ENCODE peak calls at places on chromosome 13, in six cellular contexts. I is prostate gland, W is cardiac muscle cell, D is ovary, G is endodermal cell, S is spleen. J is an unnamed sample. For H3K9me3, the result is how much of the 10 kb centered on the place peaks cover.

GRCh38 chr13:37486171-37486661 is 112.4 kb downstream of the POSTN start:
- DNase-seq in S (no peak), D (no peak), I (no peak), W (no peak), G (no peak), J (no peak)

GRCh38 chr13:40656358-40656757 is 10.1 kb downstream of the FOXO1 start:
- DNase-seq in W (no peak), G (no peak), D (no peak), S (no peak), I (no peak), J (no peak)

GRCh38 chr13:76397413-76397812 is 488.8 kb downstream of the KCTD12 start:
- DNase-seq in D (no peak), W (no peak), S (no peak), I (no peak), G (no peak), J (no peak)

GRCh38 chr13:79779061-79779460 is 298.1 kb downstream of the NDFIP2 start:
- DNase-seq in G (no peak), D (no peak), I (no peak), S (no peak), W (no peak), J (no peak)

GRCh38 chr13:102688306-102688973 is 6.4 kb downstream of the METTL21C start:
- DNase-seq in I (no peak), W (no peak), G (peak), D (no peak), S (no peak), J (no peak)

GRCh38 chr13:26062853-26063444 is 11.1 kb upstream of the SHISA2 start:
- DNase-seq in D (no peak), S (no peak), I (peak), G (peak), W (peak), J (peak)

GRCh38 chr13:102726430-102726829 is 31.6 kb upstream of the METTL21C start:
- DNase-seq in W (no peak), I (no peak), S (no peak), D (no peak), G (no peak), J (no peak)

GRCh38 chr13:91620670-91621141 is 222.3 kb downstream of the GPC5 start:
- DNase-seq in I (no peak), S (no peak), W (no peak), G (no peak), D (no peak), J (no peak)

GRCh38 chr13:20363604-20364003 is 131.5 kb upstream of the GJB6 start:
- DNase-seq in W (no peak), S (no peak), G (no peak), I (no peak), D (no peak), J (no peak)

GRCh38 chr13:47639716-47640447 is 361.2 kb downstream of the SUCLA2 start:
- DNase-seq in S (no peak), D (no peak), I (no peak), G (no peak), W (no peak), J (no peak)

GRCh38 chr13:106527806-106528205 is 7.7 kb downstream of the EFNB2 start:
- DNase-seq in I (no peak), S (no peak), D (no peak), W (peak), G (no peak), J (no peak)

GRCh38 chr13:43433691-43434121 is 353.1 kb downstream of the ENOX1 start:
- DNase-seq in W (no peak), G (no peak), S (no peak), I (no peak), D (no peak), J (no peak)

GRCh38 chr13:53201454-53202225 is 173.0 kb downstream of the OLFM4 start:
- DNase-seq in I (no peak), S (peak), G (peak), W (peak), D (no peak), J (no peak)

GRCh38 chr13:110352735-110353134 is 45.7 kb downstream of the COL4A2 start:
- DNase-seq in W (no peak), S (no peak), I (no peak), G (peak), D (no peak), J (no peak)

GRCh38 chr13:79413521-79413920 is 7.5 kb upstream of the RBM26 start:
- DNase-seq in G (no peak), D (no peak), I (no peak), S (no peak), W (no peak), J (no peak)

GRCh38 chr13:32255744-32256120 is 59.4 kb downstream of the ZAR1L start:
- DNase-seq in W (no peak), I (no peak), G (no peak), D (no peak), S (no peak), J (no peak)

GRCh38 chr13:21759911-21760310 is 89.0 kb downstream of the FGF9 start:
- DNase-seq in W (no peak), S (no peak), G (no peak), D (no peak), I (no peak), J (no peak)

GRCh38 chr13:53126803-53127202 is 98.2 kb downstream of the OLFM4 start:
- DNase-seq in S (no peak), D (no peak), I (no peak), G (no peak), W (no peak), J (no peak)

GRCh38 chr13:46521921-46522691 is 30.9 kb upstream of the LRCH1 start:
- DNase-seq in G (no peak), I (no peak), D (no peak), S (no peak), W (no peak), J (no peak)

GRCh38 chr13:91381371-91381770 is 17.1 kb upstream of the GPC5 start:
- DNase-seq in I (no peak), D (no peak), G (no peak), S (no peak), W (peak), J (no peak)

GRCh38 chr13:41587490-41587889 is 130.1 kb downstream of the RGCC start:
- DNase-seq in S (no peak), G (peak), I (no peak), W (no peak), D (no peak), J (no peak)

GRCh38 chr13:19959141-19959830 is 759 bp downstream of the ZMYM2 start:
- DNase-seq in I (peak), S (peak), W (peak), D (peak), G (peak), J (peak)

GRCh38 chr13:87889241-87889640 is 218.1 kb downstream of the SLITRK5 start:
- DNase-seq in G (no peak), W (no peak), S (no peak), D (no peak), I (no peak), J (no peak)

GRCh38 chr13:36445278-36445677 is 13.0 kb downstream of the CCNA1 start:
- DNase-seq in W (no peak), I (no peak), D (no peak), S (no peak), G (no peak), J (no peak)

GRCh38 chr13:74705438-74705837 is 571.2 kb upstream of the KLF12 start:
- DNase-seq in I (no peak), D (no peak), G (no peak), W (no peak), S (no peak), J (no peak)

GRCh38 chr13:47539317-47539716 is 461.8 kb downstream of the SUCLA2 start:
- DNase-seq in W (no peak), G (no peak), I (no peak), D (no peak), S (no peak), J (no peak)

GRCh38 chr13:30293995-30294394 is 13.4 kb downstream of the KATNAL1 start:
- DNase-seq in W (peak), I (no peak), S (no peak), G (no peak), D (no peak), J (no peak)

GRCh38 chr13:25882732-25883357 is 169.0 kb downstream of the SHISA2 start:
- DNase-seq in I (no peak), G (peak), S (no peak), W (no peak), D (no peak), J (no peak)

GRCh38 chr13:108859202-108860012 is 230.0 kb downstream of the MYO16 start:
- DNase-seq in G (no peak), D (no peak), W (peak), S (no peak), I (no peak), J (no peak)

GRCh38 chr13:45257638-45258338 is 56.9 kb upstream of the KCTD4 start:
- DNase-seq in S (no peak), G (no peak), W (no peak), I (no peak), D (no peak), J (no peak)

GRCh38 chr13:39329182-39329639 is 273.8 kb downstream of the LHFPL6 start:
- DNase-seq in G (peak), W (no peak), I (no peak), S (no peak), D (no peak), J (no peak)

GRCh38 chr13:40517486-40518311 is 148.7 kb downstream of the FOXO1 start:
- DNase-seq in I (no peak), G (no peak), W (no peak), S (no peak), D (no peak), J (no peak)

GRCh38 chr13:63010072-63010658 is 1594.5 kb upstream of the PCDH20 start:
- DNase-seq in D (no peak), I (no peak), G (peak), S (no peak), W (no peak), J (no peak)
- H3K9me3 ChIP-seq in D (under half), I (under half), G (half or more), S (half or more), W (under half), J (under half)

DNA sequence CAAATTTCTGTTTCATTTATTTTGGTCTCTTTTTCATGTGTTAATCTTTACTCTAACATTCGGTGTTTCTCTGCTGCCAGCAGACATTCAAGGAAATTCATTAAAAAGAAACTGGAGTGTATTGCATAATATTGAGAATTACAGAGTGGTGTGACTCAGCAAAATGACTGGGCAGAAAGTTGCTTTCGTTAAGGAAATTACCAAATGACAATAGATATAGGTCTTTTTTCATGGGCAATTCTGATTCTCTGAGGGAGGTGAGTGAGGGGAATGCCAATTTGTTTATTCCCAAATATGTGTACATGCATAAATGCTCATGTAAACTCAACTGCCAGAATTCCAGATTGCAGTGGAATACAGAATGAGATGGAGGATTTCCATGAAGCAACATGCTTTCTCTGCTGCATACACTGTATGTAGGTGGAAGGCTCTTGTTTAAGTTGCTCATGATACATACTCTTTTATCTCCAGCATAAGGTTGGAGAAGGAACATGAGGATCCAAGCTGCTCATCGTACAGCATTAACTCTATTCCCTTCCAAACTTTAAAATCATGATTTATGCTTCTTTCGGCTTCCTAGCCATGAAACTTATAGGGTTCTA is 1730.1 kb downstream of the SLITRK5 start:
- DNase-seq in I (no peak), W (no peak), D (no peak), G (no peak), S (no peak), J (no peak)
- H3K4me3 ChIP-seq in I (no peak), W (no peak), D (no peak), G (no peak), S (no peak), J (no peak)

DNA sequence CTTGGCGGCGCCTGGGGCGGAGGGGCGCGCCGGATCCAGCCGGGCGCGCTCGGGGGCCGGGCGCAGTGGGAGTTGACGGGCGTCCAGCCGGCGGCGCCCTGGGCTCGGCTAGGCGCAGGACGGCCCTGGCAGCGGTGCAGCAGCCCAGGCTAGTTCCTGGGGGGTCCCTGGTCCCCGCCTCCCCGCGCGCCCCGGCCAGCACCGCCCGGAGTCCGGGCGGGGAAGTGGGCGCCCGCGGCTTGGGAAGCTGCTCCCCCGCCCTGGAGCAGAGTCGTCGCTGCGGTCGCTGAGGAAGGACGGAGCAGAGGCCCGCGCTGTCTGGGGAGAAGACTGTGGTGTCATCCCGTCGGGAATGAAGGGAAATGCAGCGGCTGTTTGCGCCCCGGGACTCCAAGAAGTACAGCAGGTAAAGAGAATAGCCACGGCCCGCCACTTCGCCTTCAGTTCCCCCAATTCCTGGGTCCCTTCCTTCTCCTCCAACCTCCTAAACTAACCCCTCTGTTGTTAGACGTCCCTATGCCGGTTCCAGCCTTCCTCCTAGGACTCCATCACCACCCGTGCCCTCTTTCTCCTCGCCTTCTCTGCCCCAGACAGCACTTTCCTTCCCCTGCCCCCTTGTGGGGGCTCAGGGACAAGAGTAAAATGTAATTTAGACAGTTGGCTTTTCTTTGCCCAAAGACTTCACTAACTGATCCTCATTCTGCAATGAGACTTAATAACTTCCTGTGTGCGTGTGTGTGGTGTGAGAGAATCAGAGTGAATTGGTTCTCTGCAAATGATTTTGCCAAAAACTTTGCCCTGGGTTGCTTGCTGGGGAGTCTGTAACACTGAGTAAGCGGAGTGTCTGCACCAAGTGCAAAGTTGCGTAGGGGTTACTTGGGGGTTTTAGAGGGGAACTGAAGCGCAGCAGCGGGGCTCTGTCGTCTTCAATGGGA is 20.3 kb upstream of the SGCG start:
- DNase-seq in S (no peak), G (peak), I (no peak), W (peak), D (no peak), J (no peak)
- TF ChIP-seq CTCF in S (no peak), G (no peak), I (no peak), W (no peak), D (no peak), J (no peak)

GRCh38 chr13:113915786-113916329 is 52.0 kb upstream of the GAS6 start:
- DNase-seq in S (no peak), G (no peak), D (no peak), W (no peak), I (peak), J (no peak)
- H3K9me3 ChIP-seq in S (under half), G (under half), D (under half), W (under half), I (under half), J (under half)